ENCODE peak calls at places on chromosome 13, in six cellular contexts. S is activated naive CD8-positive, alpha-beta T cell treated with anti-CD3 and anti-CD28 coated beads, Interleukin-2, amount 50 U/mL, for 24 hours; R is NCI-H1105; A is activated naive CD4-positive, alpha-beta T cell treated with Interleukin-2 at 50 U/mL for 16 hours; W is B cell; N is activated T-cell treated with anti-CD3 and anti-CD28 coated beads for 24 hours. Y is an unnamed sample.

GRCh38 chr13:111316161-111316730 is 4.2 kb upstream of the TEX29 start:
- DNase-seq in S (no peak), R (no peak), A (no peak), W (no peak), N (no peak), Y (no peak)

GRCh38 chr13:93413972-93414717 is 187.5 kb downstream of the GPC6 start:
- DNase-seq in S (no peak), R (no peak), A (no peak), W (no peak), N (no peak), Y (no peak)

GRCh38 chr13:41765813-41766212 is 195.1 kb downstream of the VWA8 start:
- DNase-seq in S (no peak), R (no peak), A (no peak), W (no peak), N (no peak), Y (no peak)

GRCh38 chr13:81610613-81611012 is 1269.7 kb upstream of the SPRY2 start:
- DNase-seq in S (no peak), R (no peak), A (no peak), W (no peak), N (no peak), Y (no peak)

GRCh38 chr13:99434258-99434788 is 66.9 kb upstream of the TM9SF2 start:
- DNase-seq in S (peak; percentile 78), R (no peak), A (peak; percentile 81), W (peak; percentile 53), N (peak; percentile 75), Y (no peak)

GRCh38 chr13:43325636-43326035 is 302.2 kb downstream of the DNAJC15 start:
- DNase-seq in S (no peak), R (no peak), A (no peak), W (no peak), N (no peak), Y (no peak)

GRCh38 chr13:60583911-60584753 is 187.1 kb downstream of the TDRD3 start:
- DNase-seq in S (no peak), R (no peak), A (peak; percentile 4), W (no peak), N (no peak), Y (peak; percentile 64)

GRCh38 chr13:39410089-39410901 is 192.7 kb downstream of the LHFPL6 start:
- DNase-seq in S (no peak), R (no peak), A (no peak), W (no peak), N (no peak), Y (peak; percentile 10)

GRCh38 chr13:50629497-50629896 is 214.0 kb downstream of the DLEU7 start:
- DNase-seq in S (no peak), R (no peak), A (no peak), W (no peak), N (no peak), Y (no peak)

GRCh38 chr13:101115762-101116161 is 300.5 kb downstream of the NALCN start:
- DNase-seq in S (no peak), R (no peak), A (no peak), W (no peak), N (no peak), Y (peak; percentile 12)

GRCh38 chr13:90103099-90103784 is 1244.2 kb upstream of the MIR17HG start:
- DNase-seq in S (no peak), R (no peak), A (no peak), W (no peak), N (no peak), Y (no peak)

GRCh38 chr13:40190656-40191100 is 475.8 kb downstream of the FOXO1 start:
- DNase-seq in S (peak; percentile 62), R (no peak), A (peak; percentile 59), W (peak; percentile 66), N (peak; percentile 58), Y (peak; percentile 93)

GRCh38 chr13:112978561-112979405 is 9.8 kb downstream of the MCF2L start:
- DNase-seq in S (no peak), R (no peak), A (no peak), W (no peak), N (no peak), Y (no peak)

GRCh38 chr13:25943666-25944065 is 108.2 kb downstream of the SHISA2 start:
- DNase-seq in S (no peak), R (no peak), A (no peak), W (no peak), N (no peak), Y (no peak)

GRCh38 chr13:76016799-76017198 is 380.7 kb downstream of the LMO7 start:
- DNase-seq in S (peak; percentile 10), R (no peak), A (no peak), W (no peak), N (no peak), Y (peak; percentile 40)

GRCh38 chr13:45849408-45849807 is 2.1 kb downstream of the SIAH3 start:
- DNase-seq in S (no peak), R (no peak), A (no peak), W (no peak), N (no peak), Y (no peak)

GRCh38 chr13:30744056-30744684 is 8.8 kb downstream of the ALOX5AP start:
- DNase-seq in S (peak; percentile 79), R (no peak), A (peak; percentile 86), W (peak; percentile 74), N (peak; percentile 78), Y (peak; percentile 57)

GRCh38 chr13:62287764-62288163 is 872.1 kb upstream of the PCDH20 start:
- DNase-seq in S (no peak), R (no peak), A (no peak), W (no peak), N (no peak), Y (no peak)

GRCh38 chr13:60001892-60002291 is 161.8 kb downstream of the DIAPH3 start:
- DNase-seq in S (no peak), R (no peak), A (no peak), W (no peak), N (no peak), Y (peak; percentile 50)

GRCh38 chr13:48533986-48534600 is 1.2 kb upstream of the RCBTB2 start:
- DNase-seq in S (no peak), R (no peak), A (no peak), W (no peak), N (no peak), Y (no peak)

GRCh38 chr13:99357149-99357596 is 50.0 kb upstream of the GPR183 start:
- DNase-seq in S (no peak), R (no peak), A (peak; percentile 65), W (no peak), N (no peak), Y (no peak)

GRCh38 chr13:31824705-31825512 is 85.6 kb downstream of the RXFP2 start:
- DNase-seq in S (no peak), R (no peak), A (no peak), W (no peak), N (no peak), Y (no peak)

GRCh38 chr13:28093871-28094270 is 6.5 kb downstream of the FLT3 start:
- DNase-seq in S (no peak), R (no peak), A (no peak), W (no peak), N (no peak), Y (no peak)

GRCh38 chr13:80921971-80922370 is 581.0 kb upstream of the SPRY2 start:
- DNase-seq in S (no peak), R (no peak), A (no peak), W (no peak), N (no peak), Y (no peak)

GRCh38 chr13:30957258-30957943 is 24.9 kb downstream of the TEX26 start:
- DNase-seq in S (no peak), R (no peak), A (no peak), W (no peak), N (no peak), Y (no peak)